ENCODE peak calls at places on chromosomes 13 and 19, in seven cellular contexts. One of them, this sample, is unnamed. For H3K4me1, the result is how much of the 10 kb centered on the place peaks cover.

GRCh38 chr13:72004975-72005374 is 138.0 kb upstream of the DACH1 start:
- DNase-seq in endodermal cell: no peak
- DNase-seq in left ventricle myocardium inferior: no peak
- DNase-seq in heart right ventricle: no peak
- DNase-seq in pancreas: no peak
- DNase-seq in breast epithelium: no peak
- DNase-seq in ovary: no peak
- DNase-seq in this sample: no peak

GRCh38 chr19:54674021-54674617 is 11.3 kb downstream of the LILRB4 start:
- DNase-seq in left ventricle myocardium inferior: no peak
- DNase-seq in breast epithelium: no peak
- DNase-seq in endodermal cell: no peak
- DNase-seq in pancreas: no peak
- DNase-seq in ovary: no peak
- DNase-seq in heart right ventricle: no peak
- DNase-seq in this sample: no peak

GRCh38 chr13:99119686-99120085 is 81.0 kb upstream of the UBAC2 start:
- DNase-seq in breast epithelium: no peak
- DNase-seq in pancreas: no peak
- DNase-seq in left ventricle myocardium inferior: no peak
- DNase-seq in ovary: no peak
- DNase-seq in endodermal cell: no peak
- DNase-seq in heart right ventricle: no peak
- DNase-seq in this sample: no peak

GRCh38 chr13:46341112-46341711 is 45.8 kb downstream of the RUBCNL start:
- DNase-seq in heart right ventricle: no peak
- DNase-seq in endodermal cell: no peak
- DNase-seq in left ventricle myocardium inferior: no peak
- DNase-seq in pancreas: no peak
- DNase-seq in ovary: no peak
- DNase-seq in breast epithelium: no peak
- DNase-seq in this sample: no peak

GRCh38 chr19:2214253-2214652 is 21.9 kb downstream of the PLEKHJ1 start:
- DNase-seq in ovary: no peak
- DNase-seq in left ventricle myocardium inferior: no peak
- DNase-seq in endodermal cell: no peak
- DNase-seq in pancreas: no peak
- DNase-seq in breast epithelium: no peak
- DNase-seq in heart right ventricle: no peak
- DNase-seq in this sample: no peak

GRCh38 chr19:38664503-38665211 is 17.2 kb downstream of the ACTN4 start:
- DNase-seq in pancreas: peak
- DNase-seq in heart right ventricle: no peak
- DNase-seq in ovary: no peak
- DNase-seq in breast epithelium: no peak
- DNase-seq in endodermal cell: peak
- DNase-seq in left ventricle myocardium inferior: no peak
- DNase-seq in this sample: no peak

GRCh38 chr13:77337159-77337558 is 10.3 kb upstream of the MYCBP2 start:
- DNase-seq in endodermal cell: no peak
- DNase-seq in pancreas: no peak
- DNase-seq in left ventricle myocardium inferior: no peak
- DNase-seq in heart right ventricle: no peak
- DNase-seq in breast epithelium: no peak
- DNase-seq in ovary: no peak
- DNase-seq in this sample: no peak

GRCh38 chr13:99956473-99957349 is 14.9 kb downstream of the ZIC5 start:
- DNase-seq in pancreas: no peak
- DNase-seq in left ventricle myocardium inferior: no peak
- DNase-seq in breast epithelium: no peak
- DNase-seq in endodermal cell: peak
- DNase-seq in ovary: no peak
- DNase-seq in heart right ventricle: no peak
- DNase-seq in this sample: no peak

GRCh38 chr13:75587679-75588078 is 38.1 kb downstream of the UCHL3 start:
- DNase-seq in endodermal cell: peak
- DNase-seq in heart right ventricle: no peak
- DNase-seq in pancreas: no peak
- DNase-seq in ovary: no peak
- DNase-seq in left ventricle myocardium inferior: no peak
- DNase-seq in breast epithelium: no peak
- DNase-seq in this sample: no peak

GRCh38 chr19:42193294-42193693 is 24.2 kb downstream of the DEDD2 start:
- DNase-seq in ovary: no peak
- DNase-seq in endodermal cell: no peak
- DNase-seq in breast epithelium: no peak
- DNase-seq in left ventricle myocardium inferior: no peak
- DNase-seq in heart right ventricle: no peak
- DNase-seq in pancreas: no peak
- DNase-seq in this sample: no peak

GRCh38 chr13:36981156-36981743 is 17.9 kb downstream of the ALG5 start:
- DNase-seq in endodermal cell: no peak
- DNase-seq in pancreas: no peak
- DNase-seq in breast epithelium: no peak
- DNase-seq in left ventricle myocardium inferior: no peak
- DNase-seq in heart right ventricle: no peak
- DNase-seq in ovary: no peak
- DNase-seq in this sample: no peak

GRCh38 chr13:47117268-47117667 is 220.4 kb upstream of the HTR2A start:
- DNase-seq in pancreas: no peak
- DNase-seq in breast epithelium: no peak
- DNase-seq in endodermal cell: no peak
- DNase-seq in ovary: no peak
- DNase-seq in left ventricle myocardium inferior: no peak
- DNase-seq in heart right ventricle: no peak
- DNase-seq in this sample: no peak

GRCh38 chr13:50129065-50129922 is 114.0 kb downstream of the KCNRG start:
- DNase-seq in ovary: no peak
- DNase-seq in left ventricle myocardium inferior: peak
- DNase-seq in endodermal cell: no peak
- DNase-seq in pancreas: no peak
- DNase-seq in breast epithelium: no peak
- DNase-seq in heart right ventricle: no peak
- DNase-seq in this sample: peak

GRCh38 chr13:50127017-50127725 is 111.9 kb downstream of the KCNRG start:
- DNase-seq in left ventricle myocardium inferior: peak
- DNase-seq in ovary: peak
- DNase-seq in pancreas: peak
- DNase-seq in heart right ventricle: peak
- DNase-seq in endodermal cell: peak
- DNase-seq in breast epithelium: peak
- DNase-seq in this sample: peak

GRCh38 chr13:50129923-50130685 is 114.9 kb downstream of the KCNRG start:
- DNase-seq in heart right ventricle: peak
- DNase-seq in breast epithelium: no peak
- DNase-seq in ovary: peak
- DNase-seq in endodermal cell: peak
- DNase-seq in left ventricle myocardium inferior: peak
- DNase-seq in pancreas: no peak
- DNase-seq in this sample: peak

GRCh38 chr13:50127726-50128291 is 112.6 kb downstream of the KCNRG start:
- DNase-seq in heart right ventricle: no peak
- DNase-seq in pancreas: no peak
- DNase-seq in endodermal cell: peak
- DNase-seq in left ventricle myocardium inferior: no peak
- DNase-seq in ovary: peak
- DNase-seq in breast epithelium: no peak
- DNase-seq in this sample: no peak

DNA sequence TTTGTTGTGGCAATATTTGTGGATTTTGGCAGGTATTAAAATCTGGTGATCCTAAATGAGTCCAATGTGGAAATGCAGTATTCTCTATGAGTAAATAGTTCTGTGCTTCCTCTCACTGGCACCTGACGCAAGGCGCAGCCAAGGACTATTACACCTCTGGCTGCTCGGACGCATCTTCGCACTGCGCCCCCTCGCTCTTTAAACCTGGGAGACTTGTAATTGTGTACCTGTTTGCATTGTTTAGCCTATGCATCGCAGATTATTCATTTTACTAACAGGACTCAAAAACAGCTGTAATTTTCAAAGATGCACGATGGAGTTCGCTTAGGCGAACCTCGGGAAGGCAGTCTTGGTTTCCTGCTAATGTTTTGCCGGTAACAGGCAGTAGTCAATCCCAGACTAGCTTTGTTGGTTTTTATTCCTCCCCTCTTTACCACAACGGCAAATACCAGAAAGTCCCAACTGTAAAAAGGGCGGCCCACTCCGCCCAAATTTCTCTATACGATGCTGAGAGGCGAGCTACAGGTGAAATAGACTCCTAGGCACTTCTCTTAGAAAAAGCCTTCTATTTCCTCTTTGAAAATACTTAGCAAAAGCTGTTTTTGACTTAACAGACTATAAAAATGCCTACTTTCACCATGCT is 113.3 kb downstream of the KCNRG start:
- DNase-seq in breast epithelium: no peak
- DNase-seq in heart right ventricle: no peak
- DNase-seq in ovary: no peak
- DNase-seq in pancreas: no peak
- DNase-seq in left ventricle myocardium inferior: no peak
- DNase-seq in endodermal cell: peak
- DNase-seq in this sample: no peak
- H3K4me3 ChIP-seq in breast epithelium: peak
- H3K4me3 ChIP-seq in heart right ventricle: no peak
- H3K4me3 ChIP-seq in ovary: no peak
- H3K4me3 ChIP-seq in pancreas: no peak
- H3K4me3 ChIP-seq in left ventricle myocardium inferior: no peak
- H3K4me3 ChIP-seq in endodermal cell: peak
- H3K4me3 ChIP-seq in this sample: no peak

GRCh38 chr19:20565321-20566018 is at the start of gene ZNF737:
- DNase-seq in left ventricle myocardium inferior: peak
- DNase-seq in breast epithelium: peak
- DNase-seq in endodermal cell: peak
- DNase-seq in heart right ventricle: peak
- DNase-seq in pancreas: peak
- DNase-seq in ovary: peak
- DNase-seq in this sample: peak
- TF ChIP-seq CTCF in left ventricle myocardium inferior: peak
- TF ChIP-seq CTCF in breast epithelium: no peak
- TF ChIP-seq CTCF in endodermal cell: peak
- TF ChIP-seq CTCF in heart right ventricle: peak
- TF ChIP-seq CTCF in pancreas: no peak
- TF ChIP-seq CTCF in ovary: peak
- TF ChIP-seq CTCF in this sample: peak

DNA sequence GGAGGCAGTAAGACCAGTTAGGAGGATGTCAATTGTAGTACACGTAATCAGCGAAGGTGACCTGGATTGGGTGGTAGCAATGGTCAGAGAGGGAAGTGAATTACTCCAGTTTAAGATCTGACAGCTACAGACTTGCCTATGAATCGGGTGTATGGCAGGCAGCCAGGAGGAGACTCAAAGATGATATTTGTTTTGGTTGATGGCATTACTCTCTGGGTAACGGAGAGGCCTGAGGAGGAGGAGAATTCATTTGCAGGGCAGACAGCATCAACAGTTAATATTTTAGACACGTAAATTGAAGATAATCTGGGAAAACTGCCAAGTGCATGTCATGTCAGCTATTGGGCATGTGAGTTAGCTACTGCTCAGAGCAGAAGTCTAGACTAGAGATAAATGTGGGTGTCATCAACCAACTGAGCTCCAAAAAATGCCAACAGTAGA is 109.2 kb downstream of the SGCG start:
- DNase-seq in heart right ventricle: no peak
- DNase-seq in breast epithelium: no peak
- DNase-seq in left ventricle myocardium inferior: no peak
- DNase-seq in ovary: no peak
- DNase-seq in endodermal cell: no peak
- DNase-seq in pancreas: no peak
- DNase-seq in this sample: no peak
- H3K4me1 ChIP-seq in heart right ventricle: under half
- H3K4me1 ChIP-seq in breast epithelium: under half
- H3K4me1 ChIP-seq in left ventricle myocardium inferior: under half
- H3K4me1 ChIP-seq in ovary: under half
- H3K4me1 ChIP-seq in endodermal cell: under half
- H3K4me1 ChIP-seq in pancreas: under half
- H3K4me1 ChIP-seq in this sample: under half

DNA sequence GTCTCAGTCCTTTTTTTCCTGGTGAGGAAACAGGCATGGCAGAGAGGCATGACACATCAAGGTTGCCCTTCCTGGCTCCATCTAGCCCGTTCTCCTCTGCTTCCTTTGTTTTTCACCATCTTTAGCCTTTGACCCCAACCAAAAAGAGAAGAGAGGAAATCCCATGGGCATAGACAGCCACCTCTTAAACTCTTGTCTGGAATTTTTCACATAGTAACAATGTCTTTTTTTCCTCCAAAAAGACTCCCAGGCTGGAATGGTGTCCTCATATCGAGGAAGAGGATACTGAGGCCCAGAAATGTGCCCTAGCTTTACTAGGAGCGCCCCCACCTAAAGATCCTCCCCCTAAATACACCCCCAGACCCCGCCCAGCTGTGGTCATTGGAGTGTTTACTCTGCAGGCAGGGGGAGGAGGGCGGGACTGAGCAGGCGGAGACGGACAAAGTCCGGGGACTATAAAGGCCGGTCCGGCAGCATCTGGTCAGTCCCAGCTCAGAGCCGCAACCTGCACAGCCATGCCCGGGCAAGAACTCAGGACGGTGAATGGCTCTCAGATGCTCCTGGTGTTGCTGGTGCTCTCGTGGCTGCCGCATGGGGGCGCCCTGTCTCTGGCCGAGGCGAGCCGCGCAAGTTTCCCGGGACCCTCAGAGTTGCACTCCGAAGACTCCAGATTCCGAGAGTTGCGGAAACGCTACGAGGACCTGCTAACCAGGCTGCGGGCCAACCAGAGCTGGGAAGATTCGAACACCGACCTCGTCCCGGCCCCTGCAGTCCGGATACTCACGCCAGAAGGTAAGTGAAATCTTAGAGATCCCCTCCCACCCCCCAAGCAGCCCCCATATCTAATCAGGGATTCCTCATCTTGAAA is at the start of gene GDF15:
- DNase-seq in left ventricle myocardium inferior: peak
- DNase-seq in ovary: peak
- DNase-seq in heart right ventricle: peak
- DNase-seq in endodermal cell: peak
- DNase-seq in pancreas: peak
- DNase-seq in breast epithelium: peak
- DNase-seq in this sample: peak
- H3K4me3 ChIP-seq in left ventricle myocardium inferior: peak
- H3K4me3 ChIP-seq in ovary: peak
- H3K4me3 ChIP-seq in heart right ventricle: no peak
- H3K4me3 ChIP-seq in endodermal cell: no peak
- H3K4me3 ChIP-seq in pancreas: peak
- H3K4me3 ChIP-seq in breast epithelium: peak
- H3K4me3 ChIP-seq in this sample: no peak

This sample was measured in uterus.